ENCODE peak calls at places on chromosome 21, in nine cellular contexts. Q is right cardiac atrium; O is A673; J is mammary epithelial cell; D is neural progenitor cell; E is tibial artery; B is effector memory CD4-positive, alpha-beta T cell; Y is tibial nerve; I is K562. Z is an unnamed sample. For H3K27me3, the result is how much of the 10 kb centered on the place peaks cover.

GRCh38 chr21:44966135-44967081 is 26.6 kb downstream of the SLX9 start:
- DNase-seq in Q (peak), O (peak), J (no peak), D (no peak), E (no peak), B (no peak), Y (no peak), I (no peak), Z (no peak)

GRCh38 chr21:14115646-14116045 is 95.1 kb downstream of the LIPI start:
- DNase-seq in Q (no peak), O (no peak), J (no peak), D (no peak), E (no peak), B (no peak), Y (no peak), I (no peak), Z (no peak)

GRCh38 chr21:45875416-45875760 is 106.2 kb upstream of the COL6A1 start:
- DNase-seq in Q (no peak), O (no peak), J (no peak), D (no peak), E (no peak), B (no peak), Y (no peak), I (no peak), Z (no peak)

GRCh38 chr21:44347911-44348451 is 5.4 kb upstream of the TRPM2 start:
- DNase-seq in Q (no peak), O (no peak), J (no peak), D (no peak), E (no peak), B (no peak), Y (no peak), I (no peak), Z (no peak)

GRCh38 chr21:45018131-45019075 is 56.0 kb upstream of the ADARB1 start:
- DNase-seq in Q (peak), O (peak), J (no peak), D (peak), E (peak), B (no peak), Y (no peak), I (no peak), Z (peak)

GRCh38 chr21:26087223-26087918 is 83.2 kb downstream of the APP start:
- DNase-seq in Q (no peak), O (no peak), J (no peak), D (no peak), E (no peak), B (no peak), Y (no peak), I (no peak), Z (no peak)

GRCh38 chr21:42352433-42353095 is 1.8 kb upstream of the TFF2 start:
- DNase-seq in Q (no peak), O (no peak), J (no peak), D (no peak), E (peak), B (no peak), Y (no peak), I (no peak), Z (no peak)

GRCh38 chr21:15722591-15723324 is 7.0 kb upstream of the USP25 start:
- DNase-seq in Q (no peak), O (no peak), J (peak), D (no peak), E (no peak), B (no peak), Y (no peak), I (no peak), Z (no peak)

GRCh38 chr21:46008893-46009635 is 27.5 kb downstream of the COL6A1 start:
- DNase-seq in Q (no peak), O (no peak), J (no peak), D (no peak), E (no peak), B (no peak), Y (no peak), I (no peak), Z (no peak)

GRCh38 chr21:42941696-42942085 is 16.3 kb upstream of the ERVH48-1 start:
- DNase-seq in Q (no peak), O (no peak), J (peak), D (no peak), E (no peak), B (no peak), Y (no peak), I (no peak), Z (no peak)

GRCh38 chr21:29258626-29259335 is 39.9 kb upstream of the BACH1 start:
- DNase-seq in Q (no peak), O (no peak), J (peak), D (no peak), E (no peak), B (no peak), Y (no peak), I (no peak), Z (no peak)

GRCh38 chr21:45927851-45928850 is 53.4 kb upstream of the COL6A1 start:
- DNase-seq in Q (no peak), O (no peak), J (no peak), D (no peak), E (no peak), B (no peak), Y (no peak), I (no peak), Z (no peak)

GRCh38 chr21:44914176-44914874 is 6.4 kb downstream of the ITGB2 start:
- DNase-seq in Q (peak), O (no peak), J (no peak), D (no peak), E (no peak), B (peak), Y (no peak), I (no peak), Z (no peak)

GRCh38 chr21:33402011-33402979 is 918 bp upstream of the IFNGR2 start:
- DNase-seq in Q (peak), O (peak), J (peak), D (peak), E (peak), B (no peak), Y (peak), I (peak), Z (peak)

GRCh38 chr21:40019076-40019475 is 151.8 kb downstream of the PCP4 start:
- DNase-seq in Q (no peak), O (no peak), J (no peak), D (no peak), E (no peak), B (no peak), Y (no peak), I (no peak), Z (no peak)

GRCh38 chr21:45981641-45982255 is at the start of gene COL6A1:
- DNase-seq in Q (peak), O (no peak), J (peak), D (peak), E (peak), B (no peak), Y (no peak), I (peak), Z (peak)

GRCh38 chr21:25664462-25665070 is 25.5 kb downstream of the JAM2 start:
- DNase-seq in Q (no peak), O (peak), J (no peak), D (no peak), E (no peak), B (no peak), Y (no peak), I (no peak), Z (no peak)

GRCh38 chr21:42565886-42566523 is 52.4 kb downstream of the SLC37A1 start:
- DNase-seq in Q (no peak), O (no peak), J (no peak), D (no peak), E (peak), B (no peak), Y (no peak), I (no peak), Z (no peak)

GRCh38 chr21:42964086-42964485 is 10.3 kb upstream of the PKNOX1 start:
- DNase-seq in Q (no peak), O (no peak), J (no peak), D (no peak), E (no peak), B (no peak), Y (no peak), I (no peak), Z (no peak)

GRCh38 chr21:42746593-42747266 is 93.3 kb downstream of the PDE9A start:
- DNase-seq in Q (peak), O (no peak), J (no peak), D (no peak), E (peak), B (peak), Y (no peak), I (no peak), Z (no peak)

GRCh38 chr21:27555996-27556395 is 589.1 kb upstream of the ADAMTS5 start:
- DNase-seq in Q (no peak), O (no peak), J (no peak), D (no peak), E (no peak), B (no peak), Y (no peak), I (no peak), Z (no peak)

GRCh38 chr21:46190491-46191131 is 6.4 kb upstream of the SPATC1L start:
- DNase-seq in Q (peak), O (no peak), J (no peak), D (no peak), E (no peak), B (no peak), Y (peak), I (no peak), Z (no peak)

GRCh38 chr21:46500224-46500861 is 41.7 kb downstream of the DIP2A start:
- DNase-seq in Q (no peak), O (peak), J (peak), D (no peak), E (no peak), B (no peak), Y (no peak), I (peak), Z (no peak)

GRCh38 chr21:25862596-25862995 is 127.8 kb downstream of the GABPA start:
- DNase-seq in Q (no peak), O (peak), J (peak), D (peak), E (no peak), B (no peak), Y (no peak), I (peak), Z (no peak)

DNA sequence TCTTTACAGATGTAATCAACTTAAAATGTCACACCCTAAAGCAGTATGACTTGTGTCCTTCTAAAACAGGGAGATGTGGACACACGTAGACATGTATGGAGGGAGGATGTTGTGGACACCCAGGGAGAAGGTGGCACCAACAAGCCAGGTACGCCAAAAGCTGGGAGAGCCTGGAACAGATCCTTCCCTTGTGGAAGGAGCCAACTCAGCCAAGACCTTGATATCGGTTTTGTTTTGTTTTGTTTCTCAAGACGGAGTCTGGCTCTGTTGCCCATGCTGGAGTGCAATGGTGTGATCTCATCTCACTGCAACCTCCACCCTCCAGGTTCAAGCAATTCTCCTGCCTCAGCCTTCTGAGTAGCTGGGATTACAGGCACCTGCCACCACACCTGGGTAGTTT is 45.6 kb downstream of the CHAF1B start:
- DNase-seq in Q (no peak), O (no peak), J (peak), D (no peak), E (no peak), B (no peak), Y (no peak), I (no peak), Z (no peak)
- H3K27ac ChIP-seq in Q (no peak), O (no peak), J (peak), D (no peak), E (peak), B (no peak), Y (peak), I (no peak), Z (peak)

DNA sequence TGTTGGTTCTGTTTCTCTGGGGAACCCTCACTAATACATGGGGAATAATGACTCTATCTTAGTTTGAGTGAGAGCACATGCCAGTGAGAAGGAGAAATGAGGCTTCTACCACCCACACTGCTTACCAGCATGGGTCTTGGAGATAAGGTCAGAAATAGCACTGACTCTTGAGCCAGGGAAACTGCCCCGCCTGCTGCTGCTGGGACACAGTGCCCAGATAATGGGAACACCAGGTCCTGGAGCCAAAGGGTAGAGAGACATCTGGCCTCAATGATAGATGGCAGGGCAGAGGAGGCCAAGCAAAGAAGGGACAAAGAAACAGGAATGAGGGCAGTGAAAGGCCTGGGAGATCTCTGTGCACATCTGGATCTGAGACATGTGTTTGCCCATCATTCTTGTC is 97.4 kb downstream of the MIS18A start:
- DNase-seq in Q (peak), O (no peak), J (no peak), D (no peak), E (no peak), B (no peak), Y (no peak), I (no peak), Z (no peak)
- H3K27me3 ChIP-seq in Q (under half), O (under half), J (under half), D (under half), E (under half), B (under half), Y (under half), I (under half), Z (under half)

GRCh38 chr21:34881894-34882371 is 167.2 kb downstream of the RUNX1 start:
- DNase-seq in Q (no peak), O (no peak), J (peak), D (no peak), E (no peak), B (no peak), Y (no peak), I (no peak), Z (no peak)

GRCh38 chr21:34880401-34880800 is 168.7 kb downstream of the RUNX1 start:
- DNase-seq in Q (no peak), O (no peak), J (no peak), D (no peak), E (no peak), B (no peak), Y (no peak), I (no peak), Z (no peak)

GRCh38 chr21:34882719-34883131 is 166.4 kb downstream of the RUNX1 start:
- DNase-seq in Q (no peak), O (no peak), J (no peak), D (no peak), E (no peak), B (no peak), Y (no peak), I (no peak), Z (no peak)

GRCh38 chr21:34883501-34884271 is 165.4 kb downstream of the RUNX1 start:
- DNase-seq in Q (no peak), O (no peak), J (no peak), D (no peak), E (no peak), B (no peak), Y (no peak), I (no peak), Z (no peak)

GRCh38 chr21:34881421-34881820 is 167.7 kb downstream of the RUNX1 start:
- DNase-seq in Q (no peak), O (no peak), J (no peak), D (no peak), E (no peak), B (no peak), Y (no peak), I (no peak), Z (no peak)
- H3K27ac ChIP-seq in Q (no peak), O (no peak), J (peak), D (no peak), E (no peak), B (no peak), Y (peak), I (no peak), Z (no peak)

GRCh38 chr21:35833991-35834390 is 226.3 kb downstream of the SETD4 start:
- DNase-seq in Q (no peak), O (no peak), J (no peak), D (no peak), E (no peak), B (no peak), Y (no peak), I (no peak), Z (no peak)

GRCh38 chr21:35833388-35833787 is 226.9 kb downstream of the SETD4 start:
- DNase-seq in Q (no peak), O (no peak), J (no peak), D (no peak), E (no peak), B (no peak), Y (no peak), I (no peak), Z (no peak)

GRCh38 chr21:35829014-35829525 is 231.3 kb downstream of the SETD4 start:
- DNase-seq in Q (no peak), O (no peak), J (no peak), D (no peak), E (no peak), B (no peak), Y (no peak), I (no peak), Z (no peak)

GRCh38 chr21:35831230-35831629 is 229.1 kb downstream of the SETD4 start:
- DNase-seq in Q (no peak), O (no peak), J (no peak), D (no peak), E (no peak), B (no peak), Y (no peak), I (no peak), Z (no peak)

GRCh38 chr21:35831791-35832190 is 228.5 kb downstream of the SETD4 start:
- DNase-seq in Q (no peak), O (no peak), J (no peak), D (no peak), E (no peak), B (no peak), Y (no peak), I (no peak), Z (no peak)
- H3K27me3 ChIP-seq in Q (under half), O (under half), J (under half), D (under half), E (under half), B (under half), Y (under half), I (under half), Z (under half)

Z was measured in pancreas.